ENCODE peak calls at places on chromosomes 2 and 18, in seven cellular contexts. L is HCT116, J is GM12878, E is HepG2, C is SK-N-SH, P is K562, Q is H1. X is an unnamed sample.

GRCh38 chr2:85680707-85681353 is 12.8 kb upstream of the SFTPB start:
- DNase-seq in L (no peak), J (no peak), E (no peak), C (no peak), P (no peak), Q (no peak), X (no peak)

GRCh38 chr2:239804161-239805042 is 220.7 kb downstream of the NDUFA10 start:
- DNase-seq in L (no peak), J (no peak), E (no peak), C (no peak), P (no peak), Q (peak), X (no peak)

GRCh38 chr2:143939976-143940375 is 579.9 kb downstream of the ZEB2 start:
- DNase-seq in L (no peak), J (no peak), E (no peak), C (no peak), P (no peak), Q (no peak), X (no peak)

GRCh38 chr2:149038442-149039212 is at the start of gene LYPD6B:
- DNase-seq in L (no peak), J (no peak), E (no peak), C (peak), P (peak), Q (peak), X (peak)

GRCh38 chr2:54632733-54633692 is 90.4 kb upstream of the EML6 start:
- DNase-seq in L (no peak), J (no peak), E (no peak), C (no peak), P (no peak), Q (no peak), X (no peak)

GRCh38 chr2:27839022-27839618 is 51.1 kb downstream of the RBKS start:
- DNase-seq in L (no peak), J (no peak), E (no peak), C (peak), P (no peak), Q (no peak), X (no peak)

GRCh38 chr18:59846814-59847490 is 52.8 kb upstream of the PMAIP1 start:
- DNase-seq in L (no peak), J (peak), E (no peak), C (no peak), P (no peak), Q (no peak), X (no peak)

GRCh38 chr2:171394164-171394725 is 39.5 kb downstream of the METTL8 start:
- DNase-seq in L (no peak), J (no peak), E (no peak), C (no peak), P (no peak), Q (no peak), X (no peak)

GRCh38 chr2:219045937-219046550 is 4.7 kb upstream of the CFAP65 start:
- DNase-seq in L (no peak), J (no peak), E (no peak), C (no peak), P (peak), Q (peak), X (peak)

GRCh38 chr2:149388120-149388816 is 57.9 kb downstream of the LYPD6 start:
- DNase-seq in L (no peak), J (no peak), E (no peak), C (peak), P (no peak), Q (no peak), X (no peak)

GRCh38 chr2:43175187-43175490 is 51.3 kb downstream of the ZFP36L2 start:
- DNase-seq in L (no peak), J (no peak), E (no peak), C (no peak), P (no peak), Q (no peak), X (no peak)

GRCh38 chr2:191894681-191895147 is 47.8 kb upstream of the CAVIN2 start:
- DNase-seq in L (peak), J (no peak), E (no peak), C (no peak), P (no peak), Q (no peak), X (no peak)

GRCh38 chr2:199118701-199119241 is 339.0 kb downstream of the SATB2 start:
- DNase-seq in L (no peak), J (no peak), E (no peak), C (no peak), P (no peak), Q (no peak), X (no peak)

GRCh38 chr2:37301408-37301807 is 23.2 kb downstream of the PRKD3 start:
- DNase-seq in L (no peak), J (no peak), E (no peak), C (no peak), P (no peak), Q (no peak), X (no peak)

GRCh38 chr18:45014047-45014501 is 333.4 kb downstream of the SETBP1 start:
- DNase-seq in L (no peak), J (no peak), E (no peak), C (peak), P (no peak), Q (no peak), X (no peak)

GRCh38 chr2:100018794-100019193 is 123.6 kb downstream of the AFF3 start:
- DNase-seq in L (no peak), J (no peak), E (no peak), C (no peak), P (no peak), Q (no peak), X (no peak)

GRCh38 chr2:68653538-68653982 is 10.2 kb downstream of the PROKR1 start:
- DNase-seq in L (no peak), J (peak), E (no peak), C (no peak), P (peak), Q (no peak), X (no peak)

GRCh38 chr2:242002944-242003343 is 133.4 kb downstream of the RTP5 start:
- DNase-seq in L (no peak), J (no peak), E (no peak), C (no peak), P (no peak), Q (no peak), X (no peak)

GRCh38 chr2:127859712-127860085 is 1.7 kb upstream of the POLR2D start:
- DNase-seq in L (peak), J (no peak), E (peak), C (no peak), P (peak), Q (peak), X (peak)

GRCh38 chr2:219415580-219416232 is 2.5 kb upstream of the DES start:
- DNase-seq in L (no peak), J (no peak), E (no peak), C (no peak), P (peak), Q (no peak), X (no peak)

GRCh38 chr2:672606-672905 is 4.7 kb downstream of the TMEM18 start:
- DNase-seq in L (no peak), J (no peak), E (no peak), C (no peak), P (no peak), Q (peak), X (no peak)

GRCh38 chr2:157644776-157645175 is 16.1 kb upstream of the ACVR1C start:
- DNase-seq in L (no peak), J (no peak), E (no peak), C (no peak), P (no peak), Q (no peak), X (no peak)

GRCh38 chr2:20525041-20526035 is 78.5 kb downstream of the RHOB start:
- DNase-seq in L (no peak), J (peak), E (peak), C (no peak), P (peak), Q (peak), X (no peak)

GRCh38 chr2:128793414-128793813 is 474.7 kb upstream of the HS6ST1 start:
- DNase-seq in L (no peak), J (no peak), E (no peak), C (no peak), P (no peak), Q (peak), X (no peak)

GRCh38 chr2:156279446-156279845 is 53.1 kb downstream of the NR4A2 start:
- DNase-seq in L (no peak), J (no peak), E (no peak), C (no peak), P (no peak), Q (no peak), X (no peak)

GRCh38 chr2:237058423-237058822 is 27.3 kb upstream of the COPS8 start:
- DNase-seq in L (no peak), J (no peak), E (no peak), C (no peak), P (no peak), Q (no peak), X (no peak)

GRCh38 chr2:237062585-237062984 is 23.1 kb upstream of the COPS8 start:
- DNase-seq in L (no peak), J (no peak), E (no peak), C (no peak), P (no peak), Q (no peak), X (no peak)

GRCh38 chr2:237061356-237061755 is 24.3 kb upstream of the COPS8 start:
- DNase-seq in L (no peak), J (no peak), E (no peak), C (no peak), P (no peak), Q (no peak), X (no peak)

GRCh38 chr2:237059155-237059875 is 26.4 kb upstream of the COPS8 start:
- DNase-seq in L (no peak), J (peak), E (no peak), C (no peak), P (no peak), Q (no peak), X (no peak)

DNA sequence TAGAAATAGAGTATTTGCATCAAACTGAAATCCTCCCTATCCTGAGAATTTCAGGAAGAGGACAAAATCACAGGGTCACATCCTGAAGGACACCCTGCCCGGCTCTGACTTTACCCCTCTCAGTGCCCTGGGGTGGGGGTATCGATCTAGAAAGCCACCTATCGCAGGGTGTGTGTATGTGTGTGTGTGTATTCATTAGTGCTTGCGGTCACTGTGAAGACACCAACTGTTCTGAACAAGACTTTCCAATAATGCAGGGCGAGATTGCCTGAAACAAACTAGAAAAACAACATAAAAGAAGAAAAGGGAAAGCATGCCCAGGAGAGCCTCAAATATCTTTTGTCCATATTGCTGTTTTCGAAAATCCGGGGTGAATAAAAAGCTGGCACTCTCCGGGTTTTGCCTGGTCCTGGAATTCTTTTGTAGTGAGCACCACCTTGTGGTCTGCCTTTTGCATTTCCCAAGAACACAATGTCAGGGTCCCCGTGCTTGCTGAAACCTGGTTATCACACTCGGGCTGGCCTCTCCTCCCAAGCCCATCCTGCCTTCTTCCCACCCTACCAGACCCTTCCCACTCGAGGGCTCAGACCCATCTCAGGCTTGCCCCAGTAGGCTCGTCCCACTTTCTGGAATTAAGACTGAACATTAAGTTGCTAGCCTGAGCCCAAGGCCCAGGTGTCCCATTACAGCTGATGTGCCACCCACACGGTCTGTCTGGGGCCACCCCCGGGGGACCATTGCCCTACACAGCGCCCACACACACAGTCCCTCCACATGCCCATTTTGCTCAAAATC is 25.0 kb upstream of the COPS8 start:
- DNase-seq in L (peak), J (no peak), E (peak), C (peak), P (peak), Q (peak), X (peak)
- TF ChIP-seq JUND in L (no peak), J (no peak), E (no peak), C (no peak), P (no peak), Q (no peak), X (no peak)

GRCh38 chr2:12915792-12916191 is 199.1 kb downstream of the TRIB2 start:
- DNase-seq in L (no peak), J (no peak), E (no peak), C (no peak), P (no peak), Q (no peak), X (no peak)
- TF ChIP-seq JUND in L (no peak), J (no peak), E (no peak), C (no peak), P (no peak), Q (no peak), X (no peak)

GRCh38 chr18:79508565-79509535 is 113.1 kb downstream of the NFATC1 start:
- DNase-seq in L (no peak), J (no peak), E (no peak), C (no peak), P (no peak), Q (no peak), X (no peak)
- TF ChIP-seq JUND in L (no peak), J (no peak), E (no peak), C (no peak), P (no peak), Q (no peak), X (no peak)

GRCh38 chr2:40556739-40557138 is 104.8 kb upstream of the SLC8A1 start:
- DNase-seq in L (no peak), J (no peak), E (no peak), C (no peak), P (no peak), Q (no peak), X (no peak)

GRCh38 chr2:40558772-40559171 is 106.9 kb upstream of the SLC8A1 start:
- DNase-seq in L (no peak), J (no peak), E (no peak), C (no peak), P (no peak), Q (no peak), X (no peak)

GRCh38 chr2:40556298-40556697 is 104.4 kb upstream of the SLC8A1 start:
- DNase-seq in L (no peak), J (no peak), E (no peak), C (no peak), P (no peak), Q (no peak), X (no peak)

GRCh38 chr2:40551081-40551480 is 99.2 kb upstream of the SLC8A1 start:
- DNase-seq in L (no peak), J (no peak), E (no peak), C (no peak), P (no peak), Q (no peak), X (no peak)

DNA sequence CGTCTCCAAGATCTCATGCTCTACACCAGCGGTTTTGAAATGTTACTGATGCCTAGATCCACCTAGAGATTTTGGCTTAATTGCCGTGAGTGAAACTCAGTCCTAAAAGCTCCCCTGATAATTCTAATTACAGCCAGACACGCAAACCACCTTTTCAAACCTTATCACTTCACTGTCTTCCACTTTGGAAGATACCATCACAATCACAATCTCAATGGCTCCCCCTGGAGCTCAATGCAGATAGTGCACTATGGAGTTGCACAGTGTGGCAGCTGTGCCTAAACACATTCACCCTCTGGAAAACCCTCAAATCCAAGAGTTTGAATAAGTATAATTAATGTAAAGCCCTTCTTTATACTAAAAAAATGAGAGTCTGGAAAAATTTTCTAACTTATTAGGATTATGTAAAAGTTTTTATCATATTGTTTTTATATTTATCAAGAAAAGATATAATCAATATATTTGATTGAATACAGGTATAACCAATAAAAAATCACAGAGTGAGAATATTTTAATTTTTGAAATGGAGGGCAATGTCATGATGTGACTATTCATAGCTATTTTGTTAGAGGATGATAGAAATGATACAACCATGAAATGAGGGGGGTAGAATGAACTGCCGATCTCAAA is 102.9 kb upstream of the SLC8A1 start:
- DNase-seq in L (peak), J (peak), E (peak), C (peak), P (peak), Q (peak), X (peak)
- TF ChIP-seq JUND in L (no peak), J (no peak), E (no peak), C (no peak), P (no peak), Q (no peak), X (no peak)

X was measured in T47D.